ENCODE peak calls at places on chromosome 15, in nine cellular contexts. One of them, this sample, is unnamed. For H3K4me1, the result is how much of the 10 kb centered on the place peaks cover.

GRCh38 chr15:70140543-70141375 is 43.0 kb upstream of the TLE3 start:
- DNase-seq in cardiac muscle cell: peak
- DNase-seq in astrocyte: peak
- DNase-seq in K562: no peak
- DNase-seq in esophagus muscularis mucosa: no peak
- DNase-seq in right atrium auricular region: no peak
- DNase-seq in mesendoderm: peak
- DNase-seq in neuronal stem cell: no peak
- DNase-seq in pancreas: no peak
- DNase-seq in this sample: no peak

GRCh38 chr15:74423443-74424257 is 10.1 kb downstream of the SEMA7A start:
- DNase-seq in cardiac muscle cell: no peak
- DNase-seq in astrocyte: no peak
- DNase-seq in K562: peak
- DNase-seq in esophagus muscularis mucosa: no peak
- DNase-seq in right atrium auricular region: no peak
- DNase-seq in mesendoderm: no peak
- DNase-seq in neuronal stem cell: no peak
- DNase-seq in pancreas: no peak
- DNase-seq in this sample: no peak

GRCh38 chr15:93041159-93041547 is 47.9 kb downstream of the RGMA start:
- DNase-seq in cardiac muscle cell: no peak
- DNase-seq in astrocyte: no peak
- DNase-seq in K562: no peak
- DNase-seq in esophagus muscularis mucosa: no peak
- DNase-seq in right atrium auricular region: no peak
- DNase-seq in mesendoderm: no peak
- DNase-seq in neuronal stem cell: no peak
- DNase-seq in pancreas: peak
- DNase-seq in this sample: no peak

GRCh38 chr15:82909080-82909815 is 43.3 kb downstream of the HOMER2 start:
- DNase-seq in cardiac muscle cell: no peak
- DNase-seq in astrocyte: no peak
- DNase-seq in K562: no peak
- DNase-seq in esophagus muscularis mucosa: no peak
- DNase-seq in right atrium auricular region: no peak
- DNase-seq in mesendoderm: no peak
- DNase-seq in neuronal stem cell: no peak
- DNase-seq in pancreas: no peak
- DNase-seq in this sample: no peak

GRCh38 chr15:64809649-64810498 is 15.6 kb downstream of the PIF1 start:
- DNase-seq in cardiac muscle cell: peak
- DNase-seq in astrocyte: peak
- DNase-seq in K562: peak
- DNase-seq in esophagus muscularis mucosa: no peak
- DNase-seq in right atrium auricular region: peak
- DNase-seq in mesendoderm: peak
- DNase-seq in neuronal stem cell: peak
- DNase-seq in pancreas: peak
- DNase-seq in this sample: peak

GRCh38 chr15:56968256-56968655 is 49.8 kb downstream of the TCF12 start:
- DNase-seq in cardiac muscle cell: no peak
- DNase-seq in astrocyte: no peak
- DNase-seq in K562: no peak
- DNase-seq in esophagus muscularis mucosa: no peak
- DNase-seq in right atrium auricular region: no peak
- DNase-seq in mesendoderm: no peak
- DNase-seq in neuronal stem cell: no peak
- DNase-seq in pancreas: no peak
- DNase-seq in this sample: no peak

GRCh38 chr15:88701561-88702095 is 62.8 kb downstream of the ISG20 start:
- DNase-seq in cardiac muscle cell: peak
- DNase-seq in astrocyte: no peak
- DNase-seq in K562: peak
- DNase-seq in esophagus muscularis mucosa: no peak
- DNase-seq in right atrium auricular region: no peak
- DNase-seq in mesendoderm: peak
- DNase-seq in neuronal stem cell: no peak
- DNase-seq in pancreas: no peak
- DNase-seq in this sample: no peak

GRCh38 chr15:95559875-95560394 is 770.6 kb upstream of the NR2F2 start:
- DNase-seq in cardiac muscle cell: peak
- DNase-seq in astrocyte: peak
- DNase-seq in K562: peak
- DNase-seq in esophagus muscularis mucosa: no peak
- DNase-seq in right atrium auricular region: peak
- DNase-seq in mesendoderm: peak
- DNase-seq in neuronal stem cell: no peak
- DNase-seq in pancreas: no peak
- DNase-seq in this sample: no peak

DNA sequence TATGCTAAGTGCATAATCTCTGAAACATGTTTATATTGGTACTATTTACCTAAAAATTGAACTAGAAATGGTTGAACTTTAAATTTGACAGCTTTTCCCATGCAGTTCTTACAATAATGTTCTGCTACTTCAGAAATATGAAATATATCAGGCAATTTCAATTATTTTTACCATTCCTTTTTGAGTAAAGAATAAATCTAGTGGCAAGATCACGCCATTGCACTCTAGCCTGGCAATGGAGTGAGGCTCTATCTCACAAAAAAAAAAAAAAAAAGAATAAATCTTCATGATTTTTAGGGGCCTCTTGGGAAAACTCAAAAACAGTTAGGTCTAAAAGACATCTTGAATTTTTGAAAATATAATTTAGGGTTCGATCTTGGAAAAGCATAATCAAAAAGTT is 10.6 kb upstream of the DNAAF4 start:
- DNase-seq in cardiac muscle cell: no peak
- DNase-seq in astrocyte: no peak
- DNase-seq in K562: no peak
- DNase-seq in esophagus muscularis mucosa: no peak
- DNase-seq in right atrium auricular region: no peak
- DNase-seq in mesendoderm: no peak
- DNase-seq in neuronal stem cell: no peak
- DNase-seq in pancreas: no peak
- DNase-seq in this sample: no peak
- H3K4me1 ChIP-seq in cardiac muscle cell: under half
- H3K4me1 ChIP-seq in astrocyte: under half
- H3K4me1 ChIP-seq in K562: under half
- H3K4me1 ChIP-seq in esophagus muscularis mucosa: under half
- H3K4me1 ChIP-seq in right atrium auricular region: under half
- H3K4me1 ChIP-seq in mesendoderm: under half
- H3K4me1 ChIP-seq in neuronal stem cell: under half
- H3K4me1 ChIP-seq in pancreas: under half
- H3K4me1 ChIP-seq in this sample: under half

DNA sequence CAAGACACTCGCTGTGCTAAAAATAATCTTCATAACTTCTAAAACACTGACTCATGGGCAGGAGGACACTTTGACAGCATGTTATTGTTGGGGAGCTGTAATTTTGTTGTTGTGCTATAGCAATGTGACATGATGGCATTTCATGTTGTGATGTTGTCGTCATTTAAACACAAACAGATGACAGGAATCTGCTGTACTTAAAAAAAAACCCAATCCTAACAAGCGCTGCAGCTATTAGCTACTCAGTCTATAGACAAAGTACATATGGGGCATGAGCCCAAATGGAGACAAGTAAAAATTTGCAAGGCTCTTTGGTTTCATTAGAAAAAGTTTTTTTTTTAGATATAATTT is 828 bp upstream of the ATOSA start:
- DNase-seq in cardiac muscle cell: peak
- DNase-seq in astrocyte: peak
- DNase-seq in K562: no peak
- DNase-seq in esophagus muscularis mucosa: no peak
- DNase-seq in right atrium auricular region: no peak
- DNase-seq in mesendoderm: no peak
- DNase-seq in neuronal stem cell: peak
- DNase-seq in pancreas: no peak
- DNase-seq in this sample: no peak
- H3K4me3 ChIP-seq in cardiac muscle cell: peak
- H3K4me3 ChIP-seq in astrocyte: peak
- H3K4me3 ChIP-seq in K562: peak
- H3K4me3 ChIP-seq in esophagus muscularis mucosa: peak
- H3K4me3 ChIP-seq in right atrium auricular region: peak
- H3K4me3 ChIP-seq in mesendoderm: no peak
- H3K4me3 ChIP-seq in neuronal stem cell: peak
- H3K4me3 ChIP-seq in pancreas: no peak
- H3K4me3 ChIP-seq in this sample: peak

GRCh38 chr15:96701443-96701842 is 370.9 kb downstream of the NR2F2 start:
- DNase-seq in cardiac muscle cell: no peak
- DNase-seq in astrocyte: no peak
- DNase-seq in K562: no peak
- DNase-seq in esophagus muscularis mucosa: no peak
- DNase-seq in right atrium auricular region: no peak
- DNase-seq in mesendoderm: no peak
- DNase-seq in neuronal stem cell: no peak
- DNase-seq in pancreas: no peak
- DNase-seq in this sample: no peak

GRCh38 chr15:96703087-96703486 is 372.6 kb downstream of the NR2F2 start:
- DNase-seq in cardiac muscle cell: no peak
- DNase-seq in astrocyte: no peak
- DNase-seq in K562: no peak
- DNase-seq in esophagus muscularis mucosa: no peak
- DNase-seq in right atrium auricular region: no peak
- DNase-seq in mesendoderm: peak
- DNase-seq in neuronal stem cell: peak
- DNase-seq in pancreas: no peak
- DNase-seq in this sample: no peak

GRCh38 chr15:96701876-96702275 is 371.4 kb downstream of the NR2F2 start:
- DNase-seq in cardiac muscle cell: no peak
- DNase-seq in astrocyte: no peak
- DNase-seq in K562: no peak
- DNase-seq in esophagus muscularis mucosa: no peak
- DNase-seq in right atrium auricular region: no peak
- DNase-seq in mesendoderm: no peak
- DNase-seq in neuronal stem cell: no peak
- DNase-seq in pancreas: no peak
- DNase-seq in this sample: no peak

GRCh38 chr15:96699871-96700401 is 369.4 kb downstream of the NR2F2 start:
- DNase-seq in cardiac muscle cell: no peak
- DNase-seq in astrocyte: no peak
- DNase-seq in K562: no peak
- DNase-seq in esophagus muscularis mucosa: no peak
- DNase-seq in right atrium auricular region: no peak
- DNase-seq in mesendoderm: peak
- DNase-seq in neuronal stem cell: no peak
- DNase-seq in pancreas: no peak
- DNase-seq in this sample: no peak

GRCh38 chr15:96703794-96704550 is 373.5 kb downstream of the NR2F2 start:
- DNase-seq in cardiac muscle cell: no peak
- DNase-seq in astrocyte: peak
- DNase-seq in K562: no peak
- DNase-seq in esophagus muscularis mucosa: no peak
- DNase-seq in right atrium auricular region: no peak
- DNase-seq in mesendoderm: no peak
- DNase-seq in neuronal stem cell: no peak
- DNase-seq in pancreas: no peak
- DNase-seq in this sample: no peak
- H3K4me1 ChIP-seq in cardiac muscle cell: under half
- H3K4me1 ChIP-seq in astrocyte: under half
- H3K4me1 ChIP-seq in K562: under half
- H3K4me1 ChIP-seq in esophagus muscularis mucosa: under half
- H3K4me1 ChIP-seq in right atrium auricular region: under half
- H3K4me1 ChIP-seq in mesendoderm: under half
- H3K4me1 ChIP-seq in neuronal stem cell: under half
- H3K4me1 ChIP-seq in pancreas: under half
- H3K4me1 ChIP-seq in this sample: under half

GRCh38 chr15:52797625-52798501 is 7.7 kb upstream of the ONECUT1 start:
- DNase-seq in cardiac muscle cell: no peak
- DNase-seq in astrocyte: no peak
- DNase-seq in K562: no peak
- DNase-seq in esophagus muscularis mucosa: no peak
- DNase-seq in right atrium auricular region: no peak
- DNase-seq in mesendoderm: peak
- DNase-seq in neuronal stem cell: peak
- DNase-seq in pancreas: peak
- DNase-seq in this sample: no peak
- H3K4me3 ChIP-seq in cardiac muscle cell: no peak
- H3K4me3 ChIP-seq in astrocyte: no peak
- H3K4me3 ChIP-seq in K562: no peak
- H3K4me3 ChIP-seq in esophagus muscularis mucosa: no peak
- H3K4me3 ChIP-seq in right atrium auricular region: no peak
- H3K4me3 ChIP-seq in mesendoderm: no peak
- H3K4me3 ChIP-seq in neuronal stem cell: no peak
- H3K4me3 ChIP-seq in pancreas: no peak
- H3K4me3 ChIP-seq in this sample: no peak

GRCh38 chr15:98901438-98901837 is 106.2 kb downstream of the PGPEP1L start:
- DNase-seq in cardiac muscle cell: no peak
- DNase-seq in astrocyte: no peak
- DNase-seq in K562: no peak
- DNase-seq in esophagus muscularis mucosa: no peak
- DNase-seq in right atrium auricular region: no peak
- DNase-seq in mesendoderm: peak
- DNase-seq in neuronal stem cell: no peak
- DNase-seq in pancreas: no peak
- DNase-seq in this sample: no peak
- H3K4me1 ChIP-seq in cardiac muscle cell: under half
- H3K4me1 ChIP-seq in astrocyte: half or more
- H3K4me1 ChIP-seq in K562: under half
- H3K4me1 ChIP-seq in esophagus muscularis mucosa: under half
- H3K4me1 ChIP-seq in right atrium auricular region: under half
- H3K4me1 ChIP-seq in mesendoderm: under half
- H3K4me1 ChIP-seq in neuronal stem cell: under half
- H3K4me1 ChIP-seq in pancreas: under half
- H3K4me1 ChIP-seq in this sample: under half